ENCODE peak calls at places on chromosomes 1 and 21, in seven cellular contexts. A is COR-L47, L is HEK293T, V is cardiac septum, N is HS-5, C is choroid plexus epithelial cell, U is OCI-LY7. J is an unnamed sample.

GRCh38 chr1:164783778-164784555 is 225.0 kb downstream of the PBX1 start:
- DNase-seq in V (no peak), C (peak; percentile 82), U (no peak), N (no peak), L (no peak), A (no peak), J (no peak)

GRCh38 chr1:161954050-161954449 is 69.6 kb downstream of the OLFML2B start:
- DNase-seq in A (no peak), N (no peak), U (no peak), V (no peak), C (peak; percentile 8), L (no peak), J (no peak)

GRCh38 chr1:36773827-36774541 is 260.3 kb downstream of the GRIK3 start:
- DNase-seq in C (no peak), U (no peak), L (no peak), N (no peak), V (no peak), A (no peak), J (no peak)

GRCh38 chr1:158068918-158069317 is 75.5 kb downstream of the KIRREL1 start:
- DNase-seq in C (no peak), A (no peak), N (no peak), V (no peak), U (no peak), L (no peak), J (no peak)

GRCh38 chr1:29379438-29380073 is 143.2 kb downstream of the PTPRU start:
- DNase-seq in V (no peak), U (peak; percentile 44), N (no peak), C (peak; percentile 71), L (peak; percentile 74), A (peak; percentile 45), J (no peak)

GRCh38 chr1:41538741-41539415 is 54.4 kb upstream of the EDN2 start:
- DNase-seq in A (no peak), L (no peak), V (peak; percentile 55), N (no peak), U (no peak), C (no peak), J (no peak)

GRCh38 chr21:25895565-25896205 is 160.9 kb downstream of the GABPA start:
- DNase-seq in C (peak; percentile 55), V (no peak), U (peak; percentile 30), L (no peak), N (no peak), A (peak; percentile 67), J (no peak)

GRCh38 chr1:77322061-77322900 is 40.5 kb downstream of the AK5 start:
- DNase-seq in A (no peak), N (peak; percentile 86), C (peak; percentile 81), V (no peak), L (no peak), U (no peak), J (no peak)

GRCh38 chr1:161192476-161193465 is 6.1 kb downstream of the ADAMTS4 start:
- DNase-seq in N (no peak), L (peak; percentile 86), C (peak; percentile 86), U (peak; percentile 86), V (no peak), A (peak; percentile 63), J (peak; percentile 65)

GRCh38 chr1:16171314-16172223 is 15.7 kb upstream of the EPHA2 start:
- DNase-seq in L (no peak), U (no peak), N (no peak), V (no peak), A (no peak), C (no peak), J (no peak)

GRCh38 chr1:84762664-84763063 is 72.4 kb upstream of the SSX2IP start:
- DNase-seq in N (no peak), L (no peak), U (no peak), C (no peak), V (no peak), A (no peak), J (no peak)

GRCh38 chr1:225434041-225434440 is 6.2 kb upstream of the LBR start:
- DNase-seq in C (no peak), A (no peak), U (peak; percentile 48), V (no peak), N (no peak), L (no peak), J (no peak)

GRCh38 chr1:160521554-160521953 is 1.5 kb downstream of the SLAMF6 start:
- DNase-seq in U (peak; percentile 45), C (no peak), L (no peak), A (no peak), N (no peak), V (no peak), J (no peak)

GRCh38 chr21:36717901-36718465 is 19.1 kb downstream of the SIM2 start:
- DNase-seq in N (no peak), A (no peak), U (no peak), L (no peak), C (no peak), V (peak; percentile 33), J (no peak)

GRCh38 chr1:231338270-231339128 is at the start of gene SPRTN:
- DNase-seq in N (no peak), U (peak; percentile 24), L (peak; percentile 91), V (no peak), A (no peak), C (peak; percentile 33), J (peak; percentile 91)

GRCh38 chr1:3670823-3671251 is 18.5 kb downstream of the TP73 start:
- DNase-seq in A (no peak), V (peak; percentile 68), U (no peak), N (no peak), L (no peak), C (no peak), J (no peak)

GRCh38 chr1:237814319-237814924 is 76.3 kb downstream of the ZP4 start:
- DNase-seq in L (peak; percentile 29), A (no peak), N (no peak), C (peak; percentile 20), V (no peak), U (peak; percentile 25), J (no peak)

GRCh38 chr1:156677616-156678596 is 699 bp upstream of the NES start:
- DNase-seq in C (peak; percentile 90), A (peak; percentile 62), U (peak; percentile 56), L (peak; percentile 80), V (no peak), N (no peak), J (peak; percentile 70)

J was measured in nephron progenitor cell.